ENCODE peak calls at places on chromosomes 7 and 10, in six cellular contexts. F, M, K, D, R and L are unnamed samples.

GRCh38 chr10:62130948-62131347 is 137.7 kb downstream of the RTKN2 start:
- DNase-seq in R (no peak), K (peak; percentile 87), F (peak; percentile 91), M (peak; percentile 90), D (no peak), L (no peak)

GRCh38 chr10:34254596-34254995 is 560.5 kb downstream of the PARD3 start:
- DNase-seq in D (no peak), R (no peak), M (peak; percentile 72), K (peak; percentile 74), F (peak; percentile 58), L (no peak)

GRCh38 chr10:6721480-6721879 is 141.4 kb upstream of the PRKCQ start:
- DNase-seq in F (peak; percentile 92), D (no peak), K (peak; percentile 79), R (peak; percentile 24), M (peak; percentile 99), L (no peak)

GRCh38 chr10:128086003-128086863 is 40.0 kb downstream of the MKI67 start:
- DNase-seq in M (no peak), F (no peak), D (no peak), R (no peak), K (no peak), L (no peak)

GRCh38 chr10:76270464-76270863 is 839.0 kb downstream of the LRMDA start:
- DNase-seq in M (no peak), F (no peak), K (no peak), R (no peak), D (no peak), L (no peak)

GRCh38 chr7:47536705-47537611 is 45.0 kb downstream of the TNS3 start:
- DNase-seq in D (no peak), R (peak; percentile 25), M (peak; percentile 96), F (peak; percentile 71), K (peak; percentile 57), L (peak; percentile 26)

GRCh38 chr7:151186640-151187408 is at the start of gene ASB10:
- DNase-seq in F (no peak), K (no peak), D (no peak), R (no peak), M (no peak), L (no peak)

GRCh38 chr7:139735466-139735865 is 42.3 kb downstream of the HIPK2 start:
- DNase-seq in D (no peak), M (no peak), F (no peak), K (no peak), R (no peak), L (no peak)

GRCh38 chr10:117980216-117980615 is 66.5 kb downstream of the RAB11FIP2 start:
- DNase-seq in D (no peak), F (peak; percentile 68), R (no peak), M (peak; percentile 77), K (peak; percentile 64), L (no peak)

GRCh38 chr7:102288285-102288930 is 1.7 kb downstream of the SH2B2 start:
- DNase-seq in D (no peak), F (no peak), M (peak; percentile 43), R (no peak), K (peak; percentile 20), L (no peak)

GRCh38 chr7:93327006-93327633 is 95.0 kb downstream of the VPS50 start:
- DNase-seq in K (peak; percentile 93), M (peak; percentile 87), D (no peak), R (no peak), F (peak; percentile 90), L (no peak)

GRCh38 chr10:132679640-132680039 is 106.3 kb downstream of the NKX6-2 start:
- DNase-seq in R (no peak), M (no peak), D (no peak), F (no peak), K (no peak), L (no peak)

GRCh38 chr10:44675086-44675874 is 235.9 kb upstream of the TMEM72 start:
- DNase-seq in M (no peak), K (peak; percentile 43), R (no peak), F (no peak), D (no peak), L (no peak)

GRCh38 chr7:128350708-128351295 is 7.1 kb upstream of the RBM28 start:
- DNase-seq in F (no peak), D (no peak), R (no peak), M (no peak), K (no peak), L (no peak)

GRCh38 chr7:36795451-36796021 is 71.2 kb upstream of the AOAH start:
- DNase-seq in R (no peak), D (no peak), F (no peak), M (no peak), K (no peak), L (no peak)

GRCh38 chr7:80611779-80612178 is 26.7 kb upstream of the CD36 start:
- DNase-seq in K (peak; percentile 91), F (peak; percentile 89), R (no peak), M (peak; percentile 78), D (no peak), L (no peak)

GRCh38 chr10:27356738-27357137 is 116.1 kb upstream of the ACBD5 start:
- DNase-seq in F (no peak), K (no peak), R (no peak), M (no peak), D (no peak), L (no peak)

GRCh38 chr10:27359792-27360320 is 119.3 kb upstream of the ACBD5 start:
- DNase-seq in D (no peak), M (no peak), R (no peak), F (no peak), K (no peak), L (no peak)

GRCh38 chr10:27360581-27361172 is 120.1 kb upstream of the ACBD5 start:
- DNase-seq in D (peak; percentile 67), M (peak; percentile 77), K (peak; percentile 84), F (peak; percentile 73), R (peak; percentile 83), L (peak; percentile 71)

DNA sequence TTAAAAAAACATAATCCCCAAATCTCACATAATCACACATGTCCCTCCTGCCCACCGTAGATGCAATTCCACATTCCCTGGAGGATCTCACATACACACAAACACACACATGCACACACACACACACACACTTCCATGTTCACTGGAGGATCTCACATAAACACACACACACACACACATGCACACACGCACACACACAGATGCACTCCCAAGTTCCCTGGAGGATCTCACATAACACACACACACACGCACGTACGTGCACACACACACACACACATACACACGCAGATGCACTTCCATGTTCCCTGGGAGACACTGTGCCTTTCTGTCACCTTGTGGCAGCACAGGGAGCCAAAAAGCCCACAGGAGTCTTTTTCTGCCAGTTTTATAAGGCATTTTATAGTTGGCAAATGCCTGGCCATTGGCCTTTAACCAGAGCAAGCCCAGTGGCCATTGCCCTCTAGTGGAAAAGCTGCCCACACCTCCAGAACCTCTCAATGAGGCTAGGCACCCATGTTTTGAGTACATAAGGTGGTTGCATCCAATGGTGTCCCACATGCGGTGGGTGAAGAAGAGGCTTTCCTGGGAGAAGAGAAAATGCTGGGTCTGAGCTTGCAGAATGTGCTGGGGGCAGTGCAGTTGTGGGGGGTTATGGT is 115.4 kb upstream of the ACBD5 start:
- DNase-seq in K (no peak), M (no peak), F (no peak), R (no peak), D (no peak), L (no peak)
- TF ChIP-seq CTCF in K (no peak), M (no peak), F (no peak), R (no peak), D (no peak), L (no peak)

GRCh38 chr10:11284291-11285085 is 266.8 kb downstream of the CELF2 start:
- DNase-seq in R (no peak), D (no peak), K (no peak), F (no peak), M (no peak), L (no peak)

GRCh38 chr10:11282661-11283060 is 265.0 kb downstream of the CELF2 start:
- DNase-seq in K (no peak), R (no peak), F (no peak), M (no peak), D (no peak), L (no peak)

GRCh38 chr10:11286261-11286989 is 268.8 kb downstream of the CELF2 start:
- DNase-seq in D (peak; percentile 77), R (no peak), F (no peak), K (peak; percentile 4), M (no peak), L (no peak)

GRCh38 chr10:11282156-11282555 is 264.5 kb downstream of the CELF2 start:
- DNase-seq in K (no peak), R (no peak), M (no peak), F (no peak), D (no peak), L (no peak)

GRCh38 chr10:11285171-11285570 is 267.5 kb downstream of the CELF2 start:
- DNase-seq in F (no peak), M (peak; percentile 39), K (peak; percentile 5), D (no peak), R (no peak), L (no peak)
- TF ChIP-seq CTCF in F (no peak), M (no peak), K (peak; percentile 15), D (peak; percentile 26), R (no peak), L (peak; percentile 20)

GRCh38 chr7:3897430-3898385 is 596.7 kb downstream of the SDK1 start:
- DNase-seq in M (peak; percentile 78), F (peak; percentile 66), D (peak; percentile 36), R (peak; percentile 9), K (peak; percentile 80), L (no peak)
- TF ChIP-seq CTCF in M (peak; percentile 50), F (peak; percentile 89), D (peak; percentile 59), R (peak; percentile 78), K (peak; percentile 91), L (peak; percentile 86)

GRCh38 chr10:86289577-86289868 is 77.1 kb downstream of the GRID1 start:
- DNase-seq in D (no peak), K (no peak), R (no peak), M (no peak), F (no peak), L (no peak)
- TF ChIP-seq CTCF in D (no peak), K (no peak), R (no peak), M (no peak), F (no peak), L (no peak)